ENCODE peak calls at places on chromosomes 11 and 22, in five cellular contexts. Z is HAP-1, T is astrocyte of the cerebellum, F is DMS153, C is SJCRH30. I is an unnamed sample.
A peak's percentile ranks its signal among the peaks of the same experiment; 100 is the strongest.

GRCh38 chr22:19038728-19039447 is 83.3 kb downstream of the DGCR2 start:
- DNase-seq in Z (no peak), T (no peak), F (no peak), C (no peak), I (no peak)

GRCh38 chr11:134957540-134958335 is 545.7 kb upstream of the B3GAT1 start:
- DNase-seq in Z (no peak), T (no peak), F (no peak), C (no peak), I (no peak)

GRCh38 chr11:102683277-102683676 is 22.3 kb downstream of the MMP27 start:
- DNase-seq in Z (no peak), T (no peak), F (no peak), C (no peak), I (no peak)

GRCh38 chr11:120703358-120704152 is 192.0 kb downstream of the GRIK4 start:
- DNase-seq in Z (no peak), T (no peak), F (no peak), C (no peak), I (no peak)

GRCh38 chr11:62439785-62440602 is 21.2 kb downstream of the SCGB1A1 start:
- DNase-seq in Z (no peak), T (no peak), F (no peak), C (no peak), I (no peak)

GRCh38 chr11:72239849-72240460 is 4.0 kb downstream of the PHOX2A start:
- DNase-seq in Z (no peak), T (no peak), F (no peak), C (no peak), I (no peak)

GRCh38 chr22:48500481-48501230 is 1327.0 kb downstream of the BRD1 start:
- DNase-seq in Z (no peak), T (peak; percentile 61), F (no peak), C (no peak), I (no peak)

GRCh38 chr11:66429983-66430602 is 8.6 kb downstream of the MRPL11 start:
- DNase-seq in Z (peak; percentile 43), T (peak; percentile 49), F (peak; percentile 53), C (peak; percentile 81), I (peak; percentile 64)

GRCh38 chr11:17988465-17988864 is 24.4 kb downstream of the SERGEF start:
- DNase-seq in Z (no peak), T (no peak), F (peak; percentile 97), C (no peak), I (no peak)

GRCh38 chr22:36328635-36329216 is 59.0 kb downstream of the MYH9 start:
- DNase-seq in Z (no peak), T (peak; percentile 70), F (no peak), C (peak; percentile 60), I (no peak)

I was measured in effector CD4-positive, alpha-beta T cell.